ENCODE peak calls at places on chromosome 15, in four cellular contexts. D is sciatic nerve, Q is ELR, L is IMR-90. I is an unnamed sample.
A peak's percentile ranks its signal among the peaks of the same experiment; 100 is the strongest.

GRCh38 chr15:89457086-89457485 is 39.3 kb downstream of the RHCG start:
- DNase-seq in D (no peak), Q (peak; percentile 48), L (peak; percentile 28), I (peak; percentile 48)

GRCh38 chr15:101613130-101614000 is 38.8 kb downstream of the TM2D3 start:
- DNase-seq in D (peak; percentile 72), Q (no peak), L (peak; percentile 31), I (no peak)

GRCh38 chr15:96549136-96549535 is 218.6 kb downstream of the NR2F2 start:
- DNase-seq in D (no peak), Q (no peak), L (no peak), I (no peak)

GRCh38 chr15:67241132-67241855 is 13.2 kb downstream of the AAGAB start:
- DNase-seq in D (no peak), Q (no peak), L (no peak), I (no peak)

GRCh38 chr15:71272932-71273331 is 157.7 kb downstream of the THSD4 start:
- DNase-seq in D (no peak), Q (no peak), L (peak; percentile 84), I (peak; percentile 70)

GRCh38 chr15:76993114-76993715 is 1.7 kb upstream of the PSTPIP1 start:
- DNase-seq in D (peak; percentile 32), Q (no peak), L (no peak), I (no peak)

GRCh38 chr15:90296996-90297395 is 31.5 kb downstream of the NGRN start:
- DNase-seq in D (no peak), Q (no peak), L (no peak), I (no peak)

GRCh38 chr15:70451861-70452653 is 311.3 kb downstream of the UACA start:
- DNase-seq in D (no peak), Q (no peak), L (no peak), I (no peak)

GRCh38 chr15:60678632-60679031 is 199.7 kb upstream of the ICE2 start:
- DNase-seq in D (no peak), Q (no peak), L (no peak), I (no peak)

GRCh38 chr15:67820992-67821783 is 4.1 kb upstream of the SKOR1 start:
- DNase-seq in D (peak; percentile 77), Q (peak; percentile 54), L (peak; percentile 51), I (peak; percentile 52)

GRCh38 chr15:88805031-88805780 is 2.0 kb downstream of the ACAN start:
- DNase-seq in D (no peak), Q (no peak), L (no peak), I (no peak)

GRCh38 chr15:60646595-60646994 is 167.7 kb upstream of the ICE2 start:
- DNase-seq in D (no peak), Q (no peak), L (no peak), I (no peak)

GRCh38 chr15:42060797-42061196 is 33.6 kb downstream of the PLA2G4D start:
- DNase-seq in D (no peak), Q (no peak), L (no peak), I (no peak)

GRCh38 chr15:69751575-69751974 is 299.0 kb downstream of the RPLP1 start:
- DNase-seq in D (no peak), Q (no peak), L (no peak), I (no peak)